ENCODE peak calls at places on chromosomes 3 and 15, in five cellular contexts. H is NCI-H460, E is HEK293T, L is lung microvascular endothelial cell, J is IMR-90. T is an unnamed sample.

GRCh38 chr3:52406231-52406661 is 38.7 kb downstream of the SEMA3G start:
- DNase-seq in E (no peak), J (no peak), H (no peak), L (no peak), T (no peak)

GRCh38 chr15:40877691-40878090 is 3.7 kb upstream of the RHOV start:
- DNase-seq in H (no peak), L (no peak), E (no peak), J (no peak), T (no peak)

GRCh38 chr15:39255760-39256159 is 325.1 kb upstream of the THBS1 start:
- DNase-seq in H (no peak), E (no peak), L (no peak), J (no peak), T (no peak)

GRCh38 chr15:93130111-93130510 is 41.1 kb upstream of the RGMA start:
- DNase-seq in H (no peak), E (no peak), L (no peak), J (no peak), T (no peak)

GRCh38 chr3:55701997-55702396 is 214.9 kb upstream of the WNT5A start:
- DNase-seq in J (peak; percentile 86), L (no peak), E (no peak), H (no peak), T (no peak)

GRCh38 chr15:76987896-76988860 is 6.7 kb upstream of the PSTPIP1 start:
- DNase-seq in E (no peak), J (no peak), L (no peak), H (no peak), T (no peak)

GRCh38 chr3:195058311-195059005 is 212.5 kb downstream of the XXYLT1 start:
- DNase-seq in H (no peak), J (no peak), L (no peak), E (no peak), T (no peak)

GRCh38 chr3:193915099-193915498 is 220.8 kb upstream of the HES1 start:
- DNase-seq in H (no peak), E (no peak), J (no peak), L (no peak), T (no peak)

GRCh38 chr3:16741890-16742289 is 136.7 kb upstream of the DAZL start:
- DNase-seq in J (no peak), L (no peak), H (no peak), E (no peak), T (no peak)

GRCh38 chr15:81296673-81297072 is 27.3 kb downstream of the STARD5 start:
- DNase-seq in H (no peak), J (no peak), E (no peak), L (peak; percentile 73), T (peak; percentile 49)